ENCODE peak calls at places on chromosomes 6 and 20, in four cellular contexts. C, S, M and T are unnamed samples. For H3K4me1, the result is how much of the 10 kb centered on the place peaks cover.

GRCh38 chr20:12276011-12276673 is 358.4 kb downstream of the BTBD3 start:
- DNase-seq in M (no peak), C (no peak), S (no peak), T (no peak)

GRCh38 chr6:6915219-6915618 is 192.5 kb upstream of the RREB1 start:
- DNase-seq in M (no peak), C (no peak), S (no peak), T (no peak)

GRCh38 chr6:99349620-99350141 is at the start of gene FAXC:
- DNase-seq in C (peak), M (peak), S (peak), T (peak)

GRCh38 chr20:10501377-10501776 is 66.3 kb downstream of the SLX4IP start:
- DNase-seq in C (no peak), S (no peak), M (no peak), T (no peak)

GRCh38 chr6:73506246-73506645 is 14.6 kb downstream of the EEF1A1 start:
- DNase-seq in S (no peak), C (no peak), M (no peak), T (no peak)

GRCh38 chr6:37168809-37169457 is 1.0 kb upstream of the PIM1 start:
- DNase-seq in M (no peak), C (no peak), S (no peak), T (no peak)

GRCh38 chr20:17871181-17871580 is 97.4 kb downstream of the SNX5 start:
- DNase-seq in C (no peak), S (no peak), M (no peak), T (no peak)

GRCh38 chr6:41683460-41684310 is 45.4 kb downstream of the MDFI start:
- DNase-seq in M (peak), C (peak), S (peak), T (peak)

GRCh38 chr6:101845172-101845571 is 451.7 kb downstream of the GRIK2 start:
- DNase-seq in M (no peak), C (no peak), S (no peak), T (no peak)

GRCh38 chr6:29504961-29505360 is 17.2 kb upstream of the MAS1L start:
- DNase-seq in C (no peak), S (peak), M (no peak), T (no peak)

DNA sequence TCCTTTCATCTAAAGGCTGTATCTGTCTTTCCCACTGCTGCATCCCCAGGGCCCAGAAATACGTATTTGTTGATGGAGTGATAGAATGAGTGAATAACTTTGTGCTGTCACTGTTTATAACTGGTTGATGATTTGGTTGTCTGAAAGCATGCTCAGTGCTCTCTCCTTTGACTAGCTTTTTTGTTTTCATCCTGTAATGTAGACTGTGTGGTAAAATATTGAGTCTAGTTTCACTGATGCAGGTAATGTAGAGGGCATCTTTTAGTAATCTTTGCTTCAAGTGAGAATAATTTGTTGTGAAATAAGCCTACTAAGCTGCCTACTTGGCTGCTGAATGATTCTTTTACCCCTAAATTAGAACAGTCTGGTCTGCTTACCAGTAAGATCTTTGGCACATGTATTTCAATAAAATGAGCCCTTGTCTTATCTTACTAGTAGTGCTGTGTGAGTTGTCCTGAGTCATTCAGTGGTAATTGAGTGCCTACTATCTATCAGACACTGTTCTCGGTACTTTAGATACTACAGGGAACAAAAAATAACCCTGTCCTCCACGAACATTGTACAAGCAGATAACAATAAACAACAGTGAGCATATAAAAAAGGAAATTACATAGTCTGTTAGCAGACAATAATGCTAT is 39.9 kb downstream of the MAPK14 start:
- DNase-seq in S (no peak), M (no peak), C (no peak), T (no peak)
- H3K4me1 ChIP-seq in S (under half), M (under half), C (half or more), T (under half)

DNA sequence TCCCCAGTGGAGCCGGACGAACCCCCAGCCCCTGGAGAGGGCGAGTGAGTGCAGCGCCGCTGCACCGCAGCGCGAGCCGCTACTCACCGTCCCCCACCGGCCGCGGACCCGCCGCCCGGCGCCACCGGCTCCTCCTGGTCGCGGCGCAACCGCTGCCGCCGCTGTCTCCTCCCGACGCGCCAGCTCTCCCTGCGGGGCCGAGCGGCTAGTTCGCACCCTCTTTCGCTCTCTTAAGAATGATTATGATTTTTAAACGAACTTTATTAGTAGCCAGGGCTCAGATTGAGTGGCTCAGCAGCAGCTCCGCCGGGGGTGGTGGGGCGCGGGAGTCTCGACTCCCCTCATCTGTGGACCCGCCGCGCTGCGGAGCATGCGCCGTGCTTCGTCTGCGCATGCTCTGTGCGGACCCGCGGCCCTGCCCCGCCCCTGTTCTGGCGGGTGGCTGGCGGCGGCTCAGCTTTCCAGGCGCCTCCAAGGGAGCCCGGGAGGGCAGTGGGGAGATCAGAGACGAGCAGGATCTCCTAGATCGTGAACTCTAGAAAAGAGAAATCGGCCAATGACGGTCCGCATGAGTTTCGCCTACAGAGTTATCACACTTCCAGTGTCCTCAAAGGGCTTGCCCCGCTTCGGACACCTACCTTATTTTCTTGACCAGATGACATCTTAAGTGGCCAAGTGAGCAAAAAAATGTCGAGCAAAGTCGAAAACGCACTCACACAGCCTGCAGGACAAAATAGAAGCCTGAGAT is at the start of gene RAB23:
- DNase-seq in S (peak), M (peak), C (peak), T (peak)
- TF ChIP-seq POLR2AphosphoS5 in S (peak), M (peak), C (peak), T (peak)

DNA sequence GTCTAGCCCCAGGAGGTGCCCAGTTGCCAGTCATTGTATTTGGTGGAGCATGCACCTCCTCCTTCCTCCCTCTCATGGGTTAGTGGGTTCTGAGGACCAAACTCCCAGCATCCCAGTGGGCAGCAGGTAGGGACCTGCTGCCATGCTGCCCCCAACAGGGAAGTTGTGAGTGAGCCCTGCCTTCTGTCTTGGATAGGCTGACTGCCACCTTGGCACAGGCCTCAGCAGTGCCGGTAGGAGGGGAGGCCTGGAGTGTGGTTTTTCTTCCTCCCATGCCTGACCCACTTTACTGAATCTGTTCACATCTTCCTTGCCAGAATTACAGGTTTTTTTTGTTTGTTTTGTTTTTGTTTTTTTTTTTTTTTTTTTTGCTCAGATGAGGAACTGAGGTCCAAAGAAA is 24.5 kb downstream of the PLCG1 start:
- DNase-seq in M (no peak), C (no peak), S (no peak), T (no peak)
- H3K27ac ChIP-seq in M (no peak), C (no peak), S (no peak), T (no peak)

GRCh38 chr6:111774346-111774703 is 98.9 kb downstream of the FYN start:
- DNase-seq in M (no peak), C (no peak), S (no peak), T (no peak)
- H3K4me1 ChIP-seq in M (under half), C (under half), S (under half), T (half or more)

GRCh38 chr6:2962636-2963035 is 8.7 kb downstream of the SERPINB6 start:
- DNase-seq in C (no peak), M (no peak), S (no peak), T (no peak)
- TF ChIP-seq POLR2AphosphoS5 in C (no peak), M (no peak), S (no peak), T (peak)

DNA sequence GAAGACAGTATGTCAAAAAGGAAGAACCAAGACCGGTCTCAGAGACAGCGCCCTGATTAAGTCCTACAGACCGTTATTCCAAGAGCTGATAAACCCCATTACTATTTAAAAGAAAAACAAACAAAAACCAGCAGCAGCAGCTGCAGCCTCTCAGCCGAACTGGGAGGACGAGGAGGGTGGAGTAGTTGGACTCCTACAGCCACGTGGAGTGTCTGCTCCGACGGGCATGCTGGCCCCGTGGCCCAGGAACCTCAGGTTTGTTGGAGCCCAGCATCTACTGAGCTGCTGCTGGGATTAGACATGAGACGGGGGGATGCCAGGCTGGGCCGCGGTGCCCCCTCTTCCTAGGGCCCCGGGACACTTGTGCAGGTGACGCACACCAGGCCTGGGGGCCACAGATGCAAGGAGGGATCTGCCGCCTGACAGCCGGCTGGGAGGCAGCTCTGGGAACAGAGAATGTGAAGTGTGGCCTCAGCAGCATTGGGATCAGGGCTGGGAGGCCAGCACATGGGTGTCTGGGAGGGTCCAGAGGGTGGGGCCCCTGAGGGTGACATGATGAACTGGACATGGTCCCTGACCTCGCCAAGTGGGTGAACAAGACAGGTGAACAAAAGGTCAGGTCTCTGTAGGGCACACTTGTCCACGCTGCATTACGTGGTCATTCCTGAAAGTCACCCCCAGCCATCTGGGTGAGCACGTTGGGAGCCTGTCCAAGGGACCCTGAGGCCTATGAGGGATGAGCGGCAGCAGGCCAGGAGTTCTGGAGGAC is 2.9 kb upstream of the ZBTB46 start:
- DNase-seq in C (no peak), S (no peak), M (no peak), T (no peak)
- H3K27ac ChIP-seq in C (no peak), S (no peak), M (peak), T (peak)